ENCODE peak calls at places on chromosomes 12 and 14, in eight cellular contexts. G is iPS-NIHi11; D is ovary; O is NAMALWA; F is GM23248; R is posterior vena cava; P is stimulated activated CD4-positive, alpha-beta T cell treated with anti-CD3 and anti-CD28 coated beads, Interleukin-2, amount 100 ng/mL, for 24 hours; Q is activated T-helper 1 cell treated with anti-CD3 and anti-CD28 coated beads, Interleukin-12 subunit alpha, Interleukin-12 subunit beta, Interleukin-2, Interleukin-4 antibody, amounts not matched to agents 30 ng/mL and 10 ng/mL and 1 ng/mL, durations not matched to agents 14 hours and 24 hours and 36 hours. S is an unnamed sample.

GRCh38 chr14:55699131-55700057 is 119.4 kb downstream of the KTN1 start:
- DNase-seq in G (peak), O (no peak), F (peak), R (no peak), D (no peak), Q (no peak), P (no peak), S (no peak)

GRCh38 chr14:76056128-76056527 is 70.6 kb downstream of the IFT43 start:
- DNase-seq in F (peak), P (no peak), O (peak), R (no peak), D (no peak), Q (no peak), G (peak), S (no peak)

GRCh38 chr14:24710403-24711063 is 76.5 kb upstream of the GZMB start:
- DNase-seq in R (no peak), D (peak), F (peak), G (peak), O (peak), P (peak), Q (peak), S (no peak)

GRCh38 chr14:36067428-36068187 is 108.9 kb downstream of the PTCSC3 start:
- DNase-seq in P (no peak), R (no peak), F (no peak), G (no peak), D (no peak), O (no peak), Q (no peak), S (no peak)

GRCh38 chr12:47216150-47216677 is 136.5 kb upstream of the AMIGO2 start:
- DNase-seq in R (no peak), F (no peak), G (no peak), P (peak), O (peak), D (no peak), Q (peak), S (no peak)

GRCh38 chr14:76277586-76278130 is 98.3 kb upstream of the ESRRB start:
- DNase-seq in P (no peak), G (no peak), R (no peak), F (no peak), Q (no peak), D (no peak), O (no peak), S (no peak)

GRCh38 chr12:75545636-75546035 is 34.2 kb upstream of the KRR1 start:
- DNase-seq in D (no peak), F (no peak), O (no peak), P (no peak), G (no peak), R (no peak), Q (no peak), S (no peak)

GRCh38 chr12:132813443-132813842 is 15.2 kb downstream of the GOLGA3 start:
- DNase-seq in G (no peak), R (no peak), O (no peak), P (no peak), F (no peak), Q (no peak), D (no peak), S (no peak)

GRCh38 chr14:75440733-75441474 is 13.1 kb downstream of the JDP2 start:
- DNase-seq in R (peak), P (no peak), Q (no peak), G (no peak), D (peak), F (peak), O (no peak), S (no peak)

GRCh38 chr12:16063728-16064127 is 152.6 kb downstream of the DERA start:
- DNase-seq in O (no peak), Q (no peak), G (no peak), D (no peak), F (no peak), P (no peak), R (no peak), S (no peak)

GRCh38 chr12:14843425-14843887 is at the start of gene ART4:
- DNase-seq in Q (no peak), D (no peak), O (no peak), F (no peak), P (no peak), G (no peak), R (peak), S (no peak)

GRCh38 chr14:104974665-104975390 is 3.3 kb downstream of the AHNAK2 start:
- DNase-seq in R (peak), Q (no peak), O (no peak), F (no peak), G (no peak), D (no peak), P (no peak), S (no peak)

GRCh38 chr12:51246254-51246853 is 7.7 kb downstream of the DAZAP2 start:
- DNase-seq in D (no peak), P (peak), Q (peak), O (no peak), F (peak), G (no peak), R (no peak), S (no peak)

GRCh38 chr12:51592034-51592705 is 1.1 kb downstream of the SCN8A start:
- DNase-seq in D (no peak), G (peak), R (no peak), Q (no peak), O (no peak), F (peak), P (no peak), S (no peak)

GRCh38 chr12:65649126-65649525 is 175.2 kb upstream of the HMGA2 start:
- DNase-seq in R (no peak), D (no peak), O (no peak), G (peak), F (peak), Q (no peak), P (no peak), S (no peak)

GRCh38 chr12:96237035-96237434 is 42.9 kb downstream of the ELK3 start:
- DNase-seq in G (no peak), R (no peak), F (peak), P (no peak), D (no peak), O (no peak), Q (no peak), S (peak)

GRCh38 chr12:80332827-80333226 is 111.2 kb upstream of the PTPRQ start:
- DNase-seq in O (no peak), R (no peak), Q (no peak), F (no peak), D (no peak), P (no peak), G (no peak), S (no peak)

GRCh38 chr14:67734675-67735074 is 33.0 kb downstream of the RDH12 start:
- DNase-seq in G (peak), R (no peak), Q (no peak), O (no peak), F (peak), P (no peak), D (no peak), S (no peak)

GRCh38 chr14:65098586-65098985 is 3.7 kb downstream of the MAX start:
- DNase-seq in D (no peak), Q (no peak), R (no peak), O (peak), P (no peak), G (no peak), F (peak), S (no peak)

GRCh38 chr12:122884091-122884826 is 11.7 kb downstream of the VPS37B start:
- DNase-seq in R (no peak), O (no peak), F (no peak), Q (no peak), D (no peak), G (no peak), P (no peak), S (no peak)

GRCh38 chr12:56425940-56426438 is 23.2 kb downstream of the TIMELESS start:
- DNase-seq in G (no peak), D (no peak), Q (no peak), F (no peak), P (no peak), O (no peak), R (no peak), S (no peak)

GRCh38 chr14:104291123-104292000 is 153.0 kb downstream of the KIF26A start:
- DNase-seq in R (peak), F (no peak), Q (no peak), O (no peak), G (peak), P (no peak), D (peak), S (peak)

GRCh38 chr12:9244894-9245293 is 36.7 kb upstream of the PZP start:
- DNase-seq in P (peak), Q (no peak), F (peak), R (no peak), G (no peak), D (no peak), O (no peak), S (no peak)

GRCh38 chr14:68682166-68683103 is 110.4 kb downstream of the ZFP36L1 start:
- DNase-seq in F (peak), D (no peak), Q (no peak), G (no peak), R (peak), P (peak), O (peak), S (peak)

GRCh38 chr12:124898200-124898950 is 16.1 kb downstream of the UBC start:
- DNase-seq in F (peak), D (peak), O (peak), Q (peak), P (peak), R (no peak), G (peak), S (no peak)

GRCh38 chr14:63435838-63436237 is 107.3 kb downstream of the PPP2R5E start:
- DNase-seq in R (peak), D (peak), F (peak), Q (no peak), P (no peak), O (no peak), G (no peak), S (no peak)

GRCh38 chr12:119902084-119902509 is 25.0 kb upstream of the CIT start:
- DNase-seq in D (no peak), F (peak), Q (peak), O (peak), G (peak), P (peak), R (peak), S (no peak)

GRCh38 chr14:77641207-77641533 is 24.7 kb upstream of the SPTLC2 start:
- DNase-seq in Q (no peak), G (no peak), D (no peak), P (no peak), F (peak), R (no peak), O (peak), S (no peak)

GRCh38 chr14:88521818-88522217 is 33.0 kb downstream of the PTPN21 start:
- DNase-seq in P (no peak), Q (no peak), D (no peak), O (no peak), R (no peak), F (peak), G (no peak), S (no peak)

GRCh38 chr12:82996168-82996812 is 309.6 kb downstream of the TMTC2 start:
- DNase-seq in O (no peak), P (no peak), Q (no peak), G (no peak), F (no peak), R (no peak), D (no peak), S (no peak)

GRCh38 chr12:2402180-2402579 is 349.4 kb downstream of the CACNA1C start:
- DNase-seq in D (no peak), G (no peak), O (no peak), P (no peak), R (no peak), F (no peak), Q (no peak), S (peak)

GRCh38 chr14:64061115-64061514 is 208.3 kb downstream of the SYNE2 start:
- DNase-seq in G (no peak), Q (no peak), P (no peak), R (no peak), O (no peak), F (no peak), D (no peak), S (no peak)

GRCh38 chr12:6201199-6201608 is 1.0 kb downstream of the CD9 start:
- DNase-seq in D (no peak), G (no peak), P (no peak), O (no peak), R (no peak), Q (no peak), F (no peak), S (no peak)

GRCh38 chr12:15801770-15802393 is 12.7 kb upstream of the EPS8 start:
- DNase-seq in O (no peak), F (no peak), Q (no peak), D (no peak), R (no peak), P (no peak), G (no peak), S (no peak)